ENCODE peak calls at places on chromosome 1, in four cellular contexts. O is T47D, I is SK-N-SH, C is HCT116. S is an unnamed sample.
A peak's percentile ranks its signal among the peaks of the same experiment; 100 is the strongest.

GRCh38 chr1:35925741-35926140 is 5.2 kb upstream of the AGO3 start:
- DNase-seq in C (no peak), I (no peak), O (no peak), S (no peak)

GRCh38 chr1:206633708-206634121 is 1.6 kb upstream of the DYRK3 start:
- DNase-seq in C (no peak), O (no peak), I (no peak), S (no peak)

GRCh38 chr1:233368106-233368783 is 40.7 kb downstream of the MAP3K21 start:
- DNase-seq in O (no peak), I (no peak), C (no peak), S (no peak)

GRCh38 chr1:22889213-22889827 is 83.3 kb downstream of the LACTBL1 start:
- DNase-seq in O (peak; percentile 33), I (peak; percentile 75), C (peak; percentile 28), S (peak; percentile 34)

GRCh38 chr1:9239622-9240401 is 5.2 kb downstream of the H6PD start:
- DNase-seq in I (no peak), O (no peak), C (no peak), S (peak; percentile 83)

GRCh38 chr1:234486858-234487830 is 8.2 kb upstream of the TARBP1 start:
- DNase-seq in I (peak; percentile 34), C (no peak), O (peak; percentile 49), S (peak; percentile 77)

GRCh38 chr1:202247837-202248795 is 54.5 kb downstream of the LGR6 start:
- DNase-seq in O (no peak), C (no peak), I (no peak), S (no peak)

GRCh38 chr1:101314244-101314643 is 77.4 kb downstream of the S1PR1 start:
- DNase-seq in C (no peak), O (no peak), I (no peak), S (no peak)

GRCh38 chr1:44670751-44671640 is 3.3 kb downstream of the TMEM53 start:
- DNase-seq in O (no peak), I (no peak), C (no peak), S (no peak)

GRCh38 chr1:33456302-33456886 is 16.1 kb upstream of the ZSCAN20 start:
- DNase-seq in C (no peak), I (no peak), O (no peak), S (no peak)

GRCh38 chr1:237911911-237912310 is 21.2 kb upstream of the ZP4 start:
- DNase-seq in C (no peak), O (no peak), I (no peak), S (no peak)

GRCh38 chr1:164783778-164784555 is 225.0 kb downstream of the PBX1 start:
- DNase-seq in I (no peak), O (no peak), C (no peak), S (no peak)

GRCh38 chr1:51957618-51958017 is 32.9 kb downstream of the RAB3B start:
- DNase-seq in C (no peak), I (no peak), O (no peak), S (no peak)

GRCh38 chr1:175887521-175887920 is 144.1 kb upstream of the TNR start:
- DNase-seq in C (no peak), I (peak; percentile 19), O (no peak), S (no peak)

GRCh38 chr1:155759966-155760630 is 71.2 kb downstream of the DAP3 start:
- DNase-seq in I (no peak), C (no peak), O (no peak), S (no peak)

GRCh38 chr1:74395492-74395891 is 116.9 kb downstream of the LRRC53 start:
- DNase-seq in C (no peak), I (no peak), O (no peak), S (no peak)

GRCh38 chr1:244065960-244066388 is 14.9 kb downstream of the ZBTB18 start:
- DNase-seq in I (no peak), C (no peak), O (no peak), S (no peak)

GRCh38 chr1:32180186-32181060 is 948 bp downstream of the TXLNA start:
- DNase-seq in I (peak; percentile 80), C (no peak), O (peak; percentile 23), S (peak; percentile 18)

GRCh38 chr1:53125122-53125521 is 17.3 kb downstream of the SLC1A7 start:
- DNase-seq in O (no peak), C (no peak), I (no peak), S (no peak)
- TF ChIP-seq JUND in O (no peak), C (no peak), I (no peak), S (no peak)

GRCh38 chr1:221919743-221920142 is 177.9 kb upstream of the DUSP10 start:
- DNase-seq in C (no peak), O (no peak), I (no peak), S (no peak)

GRCh38 chr1:221919341-221919740 is 177.5 kb upstream of the DUSP10 start:
- DNase-seq in I (no peak), C (no peak), O (no peak), S (no peak)

GRCh38 chr1:221921936-221922335 is 180.0 kb upstream of the DUSP10 start:
- DNase-seq in O (no peak), C (no peak), I (no peak), S (no peak)

GRCh38 chr1:221925947-221926346 is 184.1 kb upstream of the DUSP10 start:
- DNase-seq in O (no peak), I (no peak), C (no peak), S (no peak)

GRCh38 chr1:221923921-221924598 is 182.2 kb upstream of the DUSP10 start:
- DNase-seq in O (no peak), C (no peak), I (no peak), S (no peak)
- TF ChIP-seq JUND in O (no peak), C (no peak), I (no peak), S (no peak)

DNA sequence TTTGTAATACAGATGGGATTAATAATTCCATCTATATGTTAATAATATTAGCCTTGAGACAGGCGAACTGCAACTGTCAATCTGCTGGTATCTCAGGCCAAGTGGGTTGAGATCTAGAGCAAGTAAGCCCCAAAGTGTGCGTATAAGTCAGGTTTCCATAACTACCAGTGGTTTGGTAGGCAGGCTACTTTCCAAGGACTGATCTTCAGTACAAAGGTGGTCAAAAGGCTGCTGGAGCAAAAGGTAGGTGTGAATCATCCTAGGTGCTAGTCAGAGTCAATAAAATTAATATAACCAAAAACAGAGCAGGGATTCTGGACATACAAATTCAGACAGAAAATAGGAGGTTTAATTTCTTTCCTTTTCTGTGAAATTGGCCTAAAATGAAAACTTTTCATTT is 328.0 kb downstream of the TGFB2 start:
- DNase-seq in I (no peak), C (no peak), O (no peak), S (no peak)
- TF ChIP-seq JUND in I (no peak), C (peak; percentile 10), O (no peak), S (no peak)

DNA sequence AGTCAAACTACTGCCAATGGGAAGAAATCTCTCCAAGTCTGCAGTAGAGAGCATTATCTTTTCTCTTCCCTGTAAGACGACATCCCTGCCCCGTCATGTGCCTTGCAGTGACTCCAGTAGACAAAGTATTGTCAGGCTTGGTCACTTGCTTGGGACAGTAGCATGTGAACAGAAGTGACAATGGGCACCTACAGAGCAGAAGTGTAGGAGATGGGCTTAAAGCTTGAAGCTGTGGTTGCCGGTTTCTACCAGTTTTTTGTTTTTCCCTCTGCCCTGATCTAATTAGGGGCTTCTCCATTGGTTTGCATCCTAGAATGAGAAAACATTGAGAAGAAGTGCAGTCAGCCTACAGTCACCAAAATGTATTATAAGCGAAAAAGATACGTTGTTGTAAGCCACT is 12.7 kb downstream of the F3 start:
- DNase-seq in O (no peak), C (no peak), I (no peak), S (no peak)
- TF ChIP-seq JUND in O (no peak), C (no peak), I (no peak), S (no peak)

S was measured in HepG2.